ENCODE peak calls at places on chromosomes 7 and 10, in seven cellular contexts. B is keratinocyte, L is SK-N-SH, R is transverse colon, J is RWPE2, S is IMR-90, P is PC-3. F is an unnamed sample. For H3K36me3 and H3K27me3, the result is how much of the 10 kb centered on the place peaks cover.

GRCh38 chr10:106942035-106942662 is 222.4 kb downstream of the SORCS1 start:
- DNase-seq in B (no peak), L (no peak), R (no peak), J (no peak), S (no peak), P (no peak), F (no peak)

GRCh38 chr7:12287886-12288285 is 76.8 kb downstream of the TMEM106B start:
- DNase-seq in B (no peak), L (no peak), R (no peak), J (no peak), S (no peak), P (no peak), F (no peak)

GRCh38 chr10:17661510-17661909 is 17.6 kb downstream of the STAM start:
- DNase-seq in B (no peak), L (no peak), R (no peak), J (no peak), S (no peak), P (no peak), F (no peak)

GRCh38 chr7:50206521-50207250 is 97.8 kb upstream of the IKZF1 start:
- DNase-seq in B (no peak), L (no peak), R (peak), J (no peak), S (no peak), P (no peak), F (no peak)

GRCh38 chr10:99234067-99234738 is 1.4 kb downstream of the HPSE2 start:
- DNase-seq in B (no peak), L (peak), R (peak), J (no peak), S (peak), P (no peak), F (peak)

GRCh38 chr10:77909755-77910375 is 16.7 kb downstream of the DLG5 start:
- DNase-seq in B (no peak), L (no peak), R (peak), J (no peak), S (peak), P (peak), F (no peak)

GRCh38 chr7:4883352-4884144 is at the start of gene RADIL:
- DNase-seq in B (peak), L (peak), R (peak), J (no peak), S (peak), P (peak), F (peak)

GRCh38 chr7:28296571-28297483 is 115.5 kb upstream of the CREB5 start:
- DNase-seq in B (no peak), L (no peak), R (peak), J (no peak), S (peak), P (peak), F (no peak)

GRCh38 chr10:31759124-31759798 is 169.4 kb downstream of the ARHGAP12 start:
- DNase-seq in B (no peak), L (peak), R (peak), J (no peak), S (no peak), P (no peak), F (peak)

GRCh38 chr7:92425311-92425947 is 21.9 kb upstream of the GATAD1 start:
- DNase-seq in B (no peak), L (no peak), R (peak), J (no peak), S (no peak), P (no peak), F (peak)

GRCh38 chr7:24801910-24802699 is 44.8 kb upstream of the GSDME start:
- DNase-seq in B (no peak), L (no peak), R (no peak), J (no peak), S (peak), P (no peak), F (no peak)

GRCh38 chr7:4556868-4557620 is 125.1 kb upstream of the FOXK1 start:
- DNase-seq in B (no peak), L (no peak), R (no peak), J (no peak), S (peak), P (no peak), F (no peak)

GRCh38 chr10:49024484-49024883 is 84.8 kb upstream of the LRRC18 start:
- DNase-seq in B (no peak), L (no peak), R (no peak), J (no peak), S (no peak), P (no peak), F (no peak)

GRCh38 chr7:146150153-146150552 is 33.6 kb downstream of the CNTNAP2 start:
- DNase-seq in B (no peak), L (no peak), R (no peak), J (no peak), S (no peak), P (peak), F (no peak)

GRCh38 chr10:71772832-71773220 is 494 bp downstream of the VSIR start:
- DNase-seq in B (no peak), L (no peak), R (peak), J (no peak), S (no peak), P (no peak), F (no peak)

GRCh38 chr7:140403878-140404564 is at the start of gene RAB19:
- DNase-seq in B (no peak), L (no peak), R (peak), J (no peak), S (no peak), P (peak), F (peak)

GRCh38 chr7:155653773-155654172 is 9.3 kb downstream of the RBM33 start:
- DNase-seq in B (no peak), L (no peak), R (no peak), J (no peak), S (peak), P (no peak), F (no peak)

GRCh38 chr10:127040756-127041155 is 135.5 kb downstream of the DOCK1 start:
- DNase-seq in B (peak), L (no peak), R (no peak), J (no peak), S (no peak), P (peak), F (no peak)

DNA sequence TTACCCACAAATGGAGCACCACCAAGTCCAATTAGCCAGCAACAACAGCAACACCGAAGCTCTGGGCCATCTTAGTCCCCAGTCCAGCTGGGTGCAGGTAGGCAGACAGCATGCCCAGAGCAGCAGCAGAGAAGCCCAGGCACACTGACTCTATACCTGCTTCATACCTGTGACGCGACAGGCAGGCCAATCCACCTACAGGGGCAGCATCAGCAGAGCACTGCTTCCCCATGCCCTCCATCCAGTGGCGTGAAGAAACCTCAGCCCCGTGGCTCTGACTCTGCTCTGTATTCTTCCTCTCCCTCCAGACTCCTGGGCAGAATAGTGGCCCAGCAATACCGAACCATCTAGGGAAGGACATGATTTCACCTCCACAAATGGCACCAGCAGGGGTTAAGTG is 191.7 kb downstream of the AKR1D1 start:
- DNase-seq in B (no peak), L (no peak), R (no peak), J (no peak), S (no peak), P (no peak), F (no peak)
- H3K36me3 ChIP-seq in B (under half), L (under half), R (under half), J (under half), S (under half), P (under half), F (under half)

DNA sequence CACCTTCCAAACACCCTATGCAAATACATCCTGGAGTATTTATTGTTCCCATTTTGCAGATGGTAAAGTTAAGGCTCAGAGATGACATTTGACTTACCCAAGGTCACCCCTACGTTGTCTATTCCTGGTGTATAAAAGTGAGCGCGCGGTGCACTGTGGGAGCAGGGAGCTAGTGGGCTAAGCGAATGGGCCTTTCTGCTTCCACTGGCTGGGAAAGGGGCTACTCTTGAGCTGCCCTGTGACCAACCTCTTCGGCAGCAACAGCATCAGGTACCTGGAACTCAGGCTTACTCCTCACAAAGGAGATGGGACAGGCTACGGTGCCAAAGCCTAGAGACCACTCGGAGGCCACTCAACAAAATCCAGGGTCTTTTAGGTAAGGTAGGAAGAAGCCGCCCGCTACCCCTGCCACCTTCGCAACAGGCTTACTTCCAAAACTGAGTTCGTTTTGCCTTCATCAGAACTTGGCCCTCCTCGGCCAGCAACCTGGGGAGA is 2.4 kb downstream of the PTF1A start:
- DNase-seq in B (no peak), L (no peak), R (no peak), J (no peak), S (no peak), P (no peak), F (no peak)
- H3K4me3 ChIP-seq in B (no peak), L (no peak), R (no peak), J (no peak), S (no peak), P (no peak), F (no peak)

GRCh38 chr7:134623193-134623592 is 23.5 kb upstream of the BPGM start:
- DNase-seq in B (peak), L (no peak), R (no peak), J (no peak), S (no peak), P (no peak), F (no peak)
- H3K27me3 ChIP-seq in B (under half), L (under half), R (under half), J (under half), S (under half), P (under half), F (under half)

GRCh38 chr10:95405655-95406054 is 114.9 kb upstream of the PDLIM1 start:
- DNase-seq in B (no peak), L (no peak), R (no peak), J (no peak), S (no peak), P (no peak), F (no peak)
- H3K36me3 ChIP-seq in B (under half), L (under half), R (under half), J (under half), S (under half), P (under half), F (under half)

GRCh38 chr10:76040107-76040829 is 608.8 kb downstream of the LRMDA start:
- DNase-seq in B (no peak), L (no peak), R (no peak), J (no peak), S (no peak), P (no peak), F (peak)
- H3K4me3 ChIP-seq in B (no peak), L (no peak), R (no peak), J (no peak), S (no peak), P (no peak), F (no peak)

GRCh38 chr7:27168265-27168947 is 3.1 kb upstream of the HOXA9 start:
- DNase-seq in B (no peak), L (peak), R (no peak), J (no peak), S (no peak), P (peak), F (no peak)
- H3K27me3 ChIP-seq in B (under half), L (half or more), R (under half), J (under half), S (half or more), P (under half), F (half or more)

DNA sequence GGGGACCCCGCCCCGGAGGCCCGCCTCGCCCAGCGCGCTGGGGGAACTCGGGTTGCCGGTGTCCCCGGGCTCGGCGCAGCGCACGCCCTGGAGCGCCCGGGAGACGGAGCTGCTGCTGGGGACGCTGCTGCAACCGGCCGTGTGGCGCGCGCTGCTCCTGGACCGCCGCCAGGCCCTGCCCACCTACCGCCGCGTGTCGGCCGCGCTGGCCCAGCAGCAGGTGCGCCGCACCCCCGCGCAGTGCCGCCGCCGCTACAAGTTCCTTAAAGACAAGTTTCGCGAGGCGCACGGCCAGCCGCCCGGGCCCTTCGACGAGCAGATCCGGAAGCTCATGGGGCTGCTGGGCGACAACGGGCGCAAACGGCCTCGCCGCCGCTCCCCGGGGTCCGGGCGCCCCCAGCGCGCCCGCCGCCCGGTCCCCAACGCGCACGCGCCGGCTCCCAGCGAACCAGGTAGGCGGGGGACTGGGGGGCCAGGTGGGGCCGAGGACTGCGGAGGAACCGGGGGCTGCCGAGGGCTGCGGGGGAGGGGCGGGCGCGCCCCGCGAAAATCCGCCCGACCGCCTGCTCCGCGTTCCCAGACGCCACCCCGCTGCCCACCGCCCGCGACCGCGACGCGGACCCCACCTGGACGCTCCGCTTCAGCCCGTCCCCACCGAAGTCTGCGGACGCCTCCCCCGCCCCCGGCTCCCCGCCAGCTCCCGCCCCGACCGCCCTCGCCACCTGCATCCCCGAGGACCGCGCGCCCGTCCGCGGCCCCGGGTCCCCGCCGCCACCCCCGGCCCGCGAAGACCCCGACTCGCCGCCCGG is 574 bp downstream of the UTF1 start:
- DNase-seq in B (no peak), L (no peak), R (peak), J (no peak), S (no peak), P (no peak), F (peak)
- H3K36me3 ChIP-seq in B (under half), L (under half), R (under half), J (under half), S (under half), P (under half), F (under half)